ENCODE peak calls at places on chromosomes 11 and 22, in four cellular contexts. U, F, D and Y are unnamed samples.

GRCh38 chr11:65708451-65708850 is 3.6 kb upstream of the KAT5 start:
- DNase-seq in U (no peak), F (no peak), D (no peak), Y (no peak)

GRCh38 chr22:45579806-45580702 is 77.4 kb downstream of the FBLN1 start:
- DNase-seq in U (no peak), F (no peak), D (no peak), Y (no peak)

GRCh38 chr11:66335531-66336233 is 552 bp downstream of the RIN1 start:
- DNase-seq in U (no peak), F (no peak), D (peak; percentile 9), Y (no peak)

GRCh38 chr11:3231851-3232744 is at the start of gene MRGPRE:
- DNase-seq in U (no peak), F (no peak), D (peak; percentile 88), Y (no peak)

GRCh38 chr22:38098410-38099249 is 11.9 kb downstream of the BAIAP2L2 start:
- DNase-seq in U (no peak), F (no peak), D (no peak), Y (no peak)

GRCh38 chr11:46277313-46277622 is 194 bp upstream of the CREB3L1 start:
- DNase-seq in U (no peak), F (no peak), D (no peak), Y (no peak)

GRCh38 chr22:26851125-26851524 is 193.7 kb downstream of the MIAT start:
- DNase-seq in U (no peak), F (no peak), D (no peak), Y (no peak)

GRCh38 chr11:14687943-14688627 is 44.5 kb downstream of the PDE3B start:
- DNase-seq in U (peak; percentile 54), F (no peak), D (no peak), Y (no peak)

GRCh38 chr11:78056093-78056492 is 7.6 kb upstream of the THRSP start:
- DNase-seq in U (no peak), F (no peak), D (no peak), Y (no peak)

GRCh38 chr11:133176748-133177147 is 355.6 kb downstream of the OPCML start:
- DNase-seq in U (no peak), F (no peak), D (no peak), Y (no peak)

GRCh38 chr11:2542406-2542805 is 97.6 kb downstream of the KCNQ1 start:
- DNase-seq in U (no peak), F (no peak), D (no peak), Y (no peak)

GRCh38 chr22:37281646-37282384 is 493 bp upstream of the CYTH4 start:
- DNase-seq in U (no peak), F (no peak), D (no peak), Y (no peak)

GRCh38 chr11:74297484-74297883 is 14.0 kb downstream of the P4HA3 start:
- DNase-seq in U (no peak), F (no peak), D (no peak), Y (no peak)

GRCh38 chr22:23779731-23780130 is 7.0 kb upstream of the SMARCB1 start:
- DNase-seq in U (no peak), F (no peak), D (no peak), Y (no peak)

DNA sequence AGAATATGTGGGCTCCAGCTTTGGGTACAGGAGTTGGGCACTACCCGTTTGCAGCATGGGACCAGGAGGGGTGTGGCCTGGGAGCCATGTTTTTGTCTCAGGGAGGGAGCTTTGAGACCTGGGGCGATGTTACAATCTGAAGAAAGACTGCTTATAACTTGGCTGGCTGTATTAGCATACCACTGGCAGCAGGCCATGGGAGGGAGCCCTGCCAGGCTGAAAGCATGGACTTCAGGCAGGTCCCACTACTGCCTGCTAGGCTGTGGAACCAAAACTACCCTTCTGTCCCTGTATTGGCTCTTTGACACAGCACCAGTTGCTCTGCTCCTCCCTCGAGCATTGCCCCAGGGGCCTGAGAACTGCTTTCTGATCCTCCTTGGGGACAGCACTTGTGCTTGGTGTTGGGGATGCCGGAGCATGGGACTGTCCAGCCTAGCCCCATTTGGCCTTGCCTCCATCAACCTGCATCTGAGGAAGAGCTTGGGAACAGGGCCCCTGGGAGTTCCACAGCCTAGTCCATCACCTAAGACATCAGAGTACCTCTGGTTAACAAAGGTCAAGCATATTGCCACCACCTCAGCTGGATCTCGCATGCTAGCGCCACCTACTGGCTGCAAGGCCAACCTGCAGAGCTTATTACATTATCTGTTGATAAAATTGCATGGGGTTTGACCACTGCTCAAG is 217.4 kb downstream of the SBF2 start:
- DNase-seq in U (peak; percentile 19), F (peak; percentile 19), D (peak; percentile 64), Y (no peak)
- TF ChIP-seq TCF7L2 in U (no peak), F (no peak), D (no peak), Y (no peak)

DNA sequence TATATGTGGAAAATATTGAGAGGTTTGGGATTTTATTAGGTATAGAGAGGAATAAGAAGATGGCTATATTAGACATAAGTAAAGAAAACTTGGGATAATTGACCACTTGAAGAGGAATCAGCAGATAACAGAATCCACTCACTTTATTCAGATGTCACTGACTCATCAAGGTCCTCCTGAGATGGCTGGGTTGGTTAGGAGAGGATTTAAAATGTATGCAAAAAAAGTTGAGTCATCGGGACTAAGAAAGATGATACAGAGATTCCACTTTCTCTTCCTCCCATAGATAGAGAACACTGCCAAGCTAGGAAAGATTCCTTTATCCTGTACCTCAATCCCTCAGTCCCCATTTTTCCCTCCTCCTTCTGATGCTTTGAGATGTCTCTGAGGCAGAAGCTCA is at the start of gene OR6A2:
- DNase-seq in U (no peak), F (no peak), D (no peak), Y (no peak)
- TF ChIP-seq CTCF in U (no peak), F (no peak), D (no peak), Y (no peak)

DNA sequence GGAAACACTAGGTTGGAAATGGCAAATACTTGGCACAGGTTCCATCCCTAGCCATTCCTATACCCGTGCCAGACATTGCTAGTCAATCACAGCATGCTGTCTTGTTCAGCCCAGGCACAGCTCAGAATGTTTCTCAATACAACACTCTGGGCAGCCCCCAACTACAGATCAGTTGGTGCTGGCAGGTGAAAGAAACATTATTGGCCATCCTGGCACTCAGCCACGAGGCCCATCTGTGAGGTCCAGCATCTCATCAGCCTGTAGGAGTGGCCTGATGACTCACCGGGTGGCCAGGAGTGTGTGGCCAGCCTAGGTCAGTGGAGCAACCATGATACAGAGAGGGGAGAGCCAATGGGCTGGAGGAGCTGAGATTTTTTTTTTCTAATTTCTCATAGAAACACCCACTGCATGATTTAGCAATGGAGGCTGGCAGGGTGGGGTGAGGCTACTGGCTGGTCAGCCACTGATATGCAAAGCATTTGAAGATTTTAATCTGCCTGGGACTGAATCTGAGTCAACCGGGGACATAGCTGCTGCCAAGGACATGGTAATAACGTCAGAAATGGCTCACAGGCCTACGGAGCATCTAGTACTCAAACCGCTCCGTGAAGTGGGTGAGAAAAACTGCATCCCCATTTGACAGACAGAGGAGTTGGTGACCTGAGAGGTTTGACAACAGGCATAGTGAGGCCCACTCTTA is 5.4 kb downstream of the MYO18B start:
- DNase-seq in U (peak; percentile 35), F (peak; percentile 45), D (peak; percentile 79), Y (no peak)
- TF ChIP-seq TCF7L2 in U (no peak), F (no peak), D (no peak), Y (no peak)

DNA sequence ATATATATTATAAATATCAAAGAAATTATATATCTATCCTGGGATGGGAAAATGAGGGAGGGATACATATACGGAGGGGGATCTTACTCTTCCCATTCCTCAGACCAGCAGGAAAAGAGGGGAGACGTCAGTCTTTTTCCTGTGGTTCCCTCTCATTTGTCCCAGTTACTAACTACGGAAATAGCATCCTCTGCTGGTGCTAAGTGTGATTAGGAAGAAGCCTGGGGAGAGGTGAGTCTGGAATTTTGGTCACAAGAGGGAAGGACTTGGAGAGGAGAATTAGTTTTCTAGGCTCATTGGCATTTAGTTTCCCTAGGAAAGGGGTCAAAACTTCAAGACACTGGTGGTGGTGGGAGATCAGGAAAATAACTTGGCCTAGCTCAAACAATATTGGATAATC is 11.6 kb downstream of the MED19 start:
- DNase-seq in U (no peak), F (no peak), D (no peak), Y (no peak)
- TF ChIP-seq CTCF in U (no peak), F (peak; percentile 7), D (no peak), Y (no peak)

GRCh38 chr11:128806496-128807261 is 60.4 kb downstream of the KCNJ1 start:
- DNase-seq in U (no peak), F (no peak), D (no peak), Y (no peak)

GRCh38 chr11:128800871-128801417 is 66.2 kb downstream of the KCNJ1 start:
- DNase-seq in U (no peak), F (no peak), D (no peak), Y (no peak)

GRCh38 chr11:128803440-128803839 is 63.7 kb downstream of the KCNJ1 start:
- DNase-seq in U (no peak), F (no peak), D (no peak), Y (no peak)

GRCh38 chr11:128804481-128804880 is 62.6 kb downstream of the KCNJ1 start:
- DNase-seq in U (no peak), F (no peak), D (no peak), Y (no peak)

GRCh38 chr11:128802358-128802981 is 64.6 kb downstream of the KCNJ1 start:
- DNase-seq in U (no peak), F (peak; percentile 21), D (peak; percentile 20), Y (peak; percentile 2)
- TF ChIP-seq TCF7L2 in U (no peak), F (no peak), D (no peak), Y (no peak)

GRCh38 chr22:20550057-20550817 is 42.8 kb downstream of the MED15 start:
- DNase-seq in U (no peak), F (no peak), D (no peak), Y (no peak)

GRCh38 chr22:20552913-20553401 is 45.5 kb downstream of the MED15 start:
- DNase-seq in U (peak; percentile 84), F (no peak), D (no peak), Y (no peak)

GRCh38 chr22:20552450-20552894 is 45.1 kb downstream of the MED15 start:
- DNase-seq in U (peak; percentile 67), F (no peak), D (no peak), Y (no peak)

GRCh38 chr22:20550851-20551744 is 43.7 kb downstream of the MED15 start:
- DNase-seq in U (no peak), F (no peak), D (no peak), Y (no peak)

DNA sequence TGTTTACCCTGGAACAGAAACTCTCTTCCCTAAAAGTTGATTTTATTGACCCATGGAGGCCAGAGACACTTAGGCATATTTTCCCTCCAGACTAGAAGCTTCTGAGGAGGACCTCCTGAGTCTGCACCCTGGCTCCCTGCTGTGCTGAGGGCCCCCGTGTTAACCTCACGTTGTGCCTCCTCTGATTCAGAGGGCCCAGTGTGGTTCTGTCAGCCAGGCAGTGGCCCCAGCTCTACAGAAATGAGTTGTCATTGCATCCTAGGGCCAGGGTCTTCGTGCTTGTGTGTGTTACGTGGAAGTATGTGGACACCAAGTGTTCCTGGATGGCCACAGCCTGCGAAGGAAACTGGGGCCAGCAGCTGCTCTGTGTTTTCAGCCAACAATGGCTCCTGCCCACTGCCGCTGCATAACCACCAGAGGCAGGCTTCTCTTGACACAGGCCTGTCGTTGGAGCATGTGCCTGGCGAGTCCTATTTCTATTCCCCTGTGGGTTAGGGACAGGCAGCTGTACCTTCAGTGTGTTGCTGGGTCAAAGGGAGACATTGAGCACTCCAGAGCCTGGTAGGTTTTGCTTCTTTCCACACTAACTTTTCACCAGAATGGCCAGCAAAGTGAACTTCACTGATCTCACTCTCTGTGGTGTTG is 44.5 kb downstream of the MED15 start:
- DNase-seq in U (peak; percentile 53), F (no peak), D (no peak), Y (no peak)
- TF ChIP-seq CTCF in U (peak; percentile 35), F (peak; percentile 29), D (peak; percentile 41), Y (no peak)

DNA sequence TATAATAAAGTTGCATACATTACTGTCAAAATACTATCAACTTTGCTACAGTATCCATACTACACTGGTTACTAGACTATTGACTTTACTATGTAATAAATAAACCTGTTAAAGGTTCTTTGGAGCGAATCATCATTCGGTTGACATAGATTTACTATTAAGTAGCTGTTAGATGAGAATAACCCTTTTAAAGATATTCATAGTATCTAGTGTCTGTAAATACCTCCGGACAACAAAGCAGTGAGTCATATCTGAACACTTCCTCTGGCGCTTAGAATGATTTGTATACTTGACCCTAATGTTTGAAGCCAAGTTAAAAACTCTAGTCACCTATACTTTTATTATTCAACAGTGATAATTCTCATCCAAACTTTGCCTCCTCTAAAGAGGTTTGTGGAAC is 84.7 kb downstream of the MSANTD4 start:
- DNase-seq in U (no peak), F (peak; percentile 23), D (no peak), Y (peak; percentile 17)
- TF ChIP-seq TCF7L2 in U (no peak), F (peak; percentile 52), D (no peak), Y (no peak)